ENCODE peak calls at places on chromosomes 7 and 10, in ten cellular contexts. A is dorsolateral prefrontal cortex, B is stomach, C is HFF-Myc, X is Peyer's patch, V is neural progenitor cell, O is A673, K is endodermal cell, J is fibroblast of mammary gland, P is astrocyte of the cerebellum. W is an unnamed sample.

GRCh38 chr7:27113991-27114866 is 11.7 kb upstream of the HOXA2 start:
- DNase-seq in A (no peak), B (no peak), C (no peak), X (no peak), V (no peak), O (no peak), K (no peak), J (no peak), P (no peak), W (peak; percentile 66)

GRCh38 chr7:44184221-44184873 is 4.9 kb downstream of the GCK start:
- DNase-seq in A (no peak), B (no peak), C (peak; percentile 47), X (no peak), V (peak; percentile 19), O (peak; percentile 19), K (peak; percentile 82), J (peak; percentile 87), P (peak; percentile 86), W (peak; percentile 70)

GRCh38 chr10:130802301-130802700 is 509.2 kb downstream of the TCERG1L start:
- DNase-seq in A (no peak), B (no peak), C (no peak), X (no peak), V (no peak), O (no peak), K (no peak), J (no peak), P (no peak), W (no peak)

GRCh38 chr7:155644971-155645509 is 579 bp downstream of the RBM33 start:
- DNase-seq in A (no peak), B (peak; percentile 32), C (no peak), X (peak; percentile 63), V (peak; percentile 60), O (peak; percentile 54), K (peak; percentile 76), J (peak; percentile 32), P (no peak), W (peak; percentile 23)

GRCh38 chr10:44030132-44030531 is 354.8 kb downstream of the CXCL12 start:
- DNase-seq in A (no peak), B (no peak), C (no peak), X (no peak), V (peak; percentile 48), O (no peak), K (peak; percentile 80), J (no peak), P (no peak), W (peak; percentile 5)

GRCh38 chr7:5492249-5493020 is 68.8 kb upstream of the TNRC18 start:
- DNase-seq in A (no peak), B (no peak), C (no peak), X (no peak), V (no peak), O (peak; percentile 46), K (peak; percentile 80), J (no peak), P (no peak), W (no peak)

GRCh38 chr7:127107601-127108007 is 145.1 kb downstream of the GRM8 start:
- DNase-seq in A (no peak), B (peak; percentile 36), C (peak; percentile 33), X (peak; percentile 49), V (peak; percentile 90), O (peak; percentile 72), K (peak; percentile 89), J (peak; percentile 46), P (peak; percentile 47), W (peak; percentile 49)

GRCh38 chr7:156402255-156402654 is 238.3 kb upstream of the RNF32 start:
- DNase-seq in A (no peak), B (no peak), C (no peak), X (no peak), V (no peak), O (no peak), K (no peak), J (no peak), P (no peak), W (no peak)

GRCh38 chr7:116356333-116356965 is 143.1 kb upstream of the CAV2 start:
- DNase-seq in A (no peak), B (peak; percentile 61), C (no peak), X (no peak), V (no peak), O (no peak), K (no peak), J (no peak), P (no peak), W (no peak)

GRCh38 chr7:50355817-50356178 is 51.3 kb downstream of the IKZF1 start:
- DNase-seq in A (no peak), B (no peak), C (no peak), X (no peak), V (no peak), O (no peak), K (peak; percentile 61), J (no peak), P (no peak), W (no peak)

GRCh38 chr7:141072548-141073172 is 1.2 kb upstream of the TMEM178B start:
- DNase-seq in A (peak; percentile 91), B (no peak), C (no peak), X (peak; percentile 51), V (peak; percentile 75), O (peak; percentile 75), K (peak; percentile 79), J (peak; percentile 81), P (peak; percentile 51), W (peak; percentile 72)

GRCh38 chr7:94222516-94222915 is 172.2 kb upstream of the COL1A2 start:
- DNase-seq in A (no peak), B (no peak), C (no peak), X (no peak), V (no peak), O (no peak), K (no peak), J (peak; percentile 26), P (no peak), W (peak; percentile 52)

GRCh38 chr7:94228223-94228622 is 166.5 kb upstream of the COL1A2 start:
- DNase-seq in A (no peak), B (no peak), C (no peak), X (no peak), V (no peak), O (peak; percentile 68), K (peak; percentile 60), J (no peak), P (no peak), W (no peak)

GRCh38 chr7:94228678-94229077 is 166.0 kb upstream of the COL1A2 start:
- DNase-seq in A (no peak), B (no peak), C (no peak), X (no peak), V (no peak), O (no peak), K (no peak), J (peak; percentile 13), P (peak; percentile 61), W (peak; percentile 28)

DNA sequence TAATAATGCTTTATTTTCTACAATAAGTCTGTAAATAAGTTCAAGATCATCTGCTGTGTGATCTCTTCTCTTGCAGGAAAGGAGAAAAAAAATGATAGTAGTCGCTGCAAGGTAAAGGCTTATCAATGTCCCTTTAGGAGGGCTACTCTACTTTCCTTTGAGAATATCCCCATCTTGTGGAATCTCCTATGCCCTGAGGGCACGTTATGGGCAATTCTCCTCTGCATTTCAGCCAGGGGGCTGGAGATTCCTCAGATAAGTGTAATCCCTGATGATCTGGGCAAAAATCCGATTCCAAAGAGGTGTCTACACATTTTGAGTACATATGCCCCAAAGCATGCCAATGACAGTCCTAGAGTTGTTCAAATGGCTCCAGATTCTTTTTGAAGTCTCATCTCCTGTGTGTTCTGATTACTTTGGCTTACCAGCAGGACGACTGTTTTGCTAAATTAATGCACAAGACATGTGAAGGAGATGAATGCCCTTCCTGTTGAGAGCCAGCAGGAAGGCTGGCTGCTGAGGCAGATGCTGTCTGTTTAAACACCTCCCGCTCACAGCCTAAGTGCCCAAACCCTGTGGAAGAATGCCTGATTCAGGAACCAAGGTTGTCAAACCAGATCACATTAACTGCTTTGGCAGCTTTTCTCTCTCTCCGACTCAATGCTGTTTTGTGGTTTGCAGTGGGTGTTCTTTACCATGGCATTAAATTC is 171.2 kb upstream of the COL1A2 start:
- DNase-seq in A (no peak), B (no peak), C (peak; percentile 45), X (no peak), V (peak; percentile 83), O (peak; percentile 97), K (peak; percentile 92), J (peak; percentile 71), P (peak; percentile 68), W (peak; percentile 65)
- TF ChIP-seq CTCF in A (no peak), B (no peak), C (peak; percentile 59), X (no peak), V (peak; percentile 59), O (peak; percentile 76), K (peak; percentile 81), J (peak; percentile 82), P (peak; percentile 61), W (peak; percentile 61)

GRCh38 chr7:4144171-4144701 is 537.9 kb upstream of the FOXK1 start:
- DNase-seq in A (peak; percentile 21), B (no peak), C (no peak), X (no peak), V (no peak), O (no peak), K (no peak), J (no peak), P (no peak), W (no peak)

GRCh38 chr7:4143006-4143405 is 539.1 kb upstream of the FOXK1 start:
- DNase-seq in A (peak; percentile 11), B (no peak), C (no peak), X (no peak), V (no peak), O (no peak), K (peak; percentile 33), J (no peak), P (no peak), W (no peak)

GRCh38 chr7:4143511-4144160 is 538.5 kb upstream of the FOXK1 start:
- DNase-seq in A (peak; percentile 22), B (no peak), C (no peak), X (no peak), V (peak; percentile 21), O (no peak), K (peak; percentile 41), J (no peak), P (no peak), W (no peak)

GRCh38 chr7:4145576-4145975 is 536.5 kb upstream of the FOXK1 start:
- DNase-seq in A (no peak), B (no peak), C (no peak), X (no peak), V (no peak), O (no peak), K (no peak), J (no peak), P (no peak), W (no peak)

GRCh38 chr7:4144801-4145470 is 537.2 kb upstream of the FOXK1 start:
- DNase-seq in A (no peak), B (no peak), C (no peak), X (no peak), V (peak; percentile 79), O (no peak), K (peak; percentile 78), J (peak; percentile 15), P (peak; percentile 40), W (no peak)
- H3K4me3 ChIP-seq in A (peak overlapping the region; percentile 35), B (peak overlapping the region; percentile 23), C (no peak overlapping the region), X (peak overlapping the region; percentile 21), V (peak overlapping the region; percentile 21), O (no peak overlapping the region), K (no peak overlapping the region), J (no peak overlapping the region), P (peak overlapping the region; percentile 17), W (no peak overlapping the region)

GRCh38 chr7:75756340-75757297 is 15.4 kb downstream of the CCL26 start:
- DNase-seq in A (no peak), B (peak; percentile 42), C (no peak), X (no peak), V (peak; percentile 31), O (peak; percentile 60), K (peak; percentile 76), J (peak; percentile 52), P (no peak), W (peak; percentile 58)
- TF ChIP-seq CTCF in A (peak; percentile 35), B (no peak), C (peak; percentile 47), X (no peak), V (peak; percentile 49), O (peak; percentile 60), K (peak; percentile 75), J (peak; percentile 56), P (peak; percentile 54), W (peak; percentile 53)

GRCh38 chr7:95092332-95092731 is 184.9 kb downstream of the PPP1R9A start:
- DNase-seq in A (no peak), B (no peak), C (no peak), X (no peak), V (no peak), O (no peak), K (no peak), J (no peak), P (no peak), W (no peak)
- H3K4me3 ChIP-seq in A (no peak overlapping the region), B (no peak overlapping the region), C (no peak overlapping the region), X (no peak overlapping the region), V (no peak overlapping the region), O (no peak overlapping the region), K (no peak overlapping the region), J (no peak overlapping the region), P (no peak overlapping the region), W (no peak overlapping the region)

W was measured in fibroblast of the aortic adventitia.